ENCODE peak calls at places on chromosomes 13 and 19, in nine cellular contexts. K, Z, I, T, V, N, J, Y and D are unnamed samples.

GRCh38 chr13:41960700-41961697 is at the start of gene VWA8:
- DNase-seq in Z (peak), I (peak), J (peak), V (peak), N (peak), Y (peak), K (peak), T (peak), D (peak)

GRCh38 chr19:1038995-1039645 is 787 bp upstream of the ABCA7 start:
- DNase-seq in Y (no peak), N (no peak), K (no peak), J (no peak), T (no peak), I (no peak), Z (no peak), V (no peak), D (no peak)

GRCh38 chr13:77781804-77782203 is 84.3 kb downstream of the SLAIN1 start:
- DNase-seq in T (no peak), V (no peak), Z (no peak), K (no peak), I (no peak), N (no peak), Y (peak), J (no peak), D (no peak)

GRCh38 chr13:93818345-93818744 is 591.7 kb downstream of the GPC6 start:
- DNase-seq in Z (peak), Y (no peak), I (no peak), K (no peak), V (no peak), J (no peak), N (no peak), T (no peak), D (no peak)

GRCh38 chr13:20136781-20137703 is 23.8 kb downstream of the GJA3 start:
- DNase-seq in I (peak), N (peak), K (no peak), V (no peak), T (no peak), Y (no peak), Z (peak), J (no peak), D (peak)

GRCh38 chr13:78137404-78138142 is 218.9 kb upstream of the EDNRB start:
- DNase-seq in Y (no peak), V (no peak), T (peak), K (no peak), N (no peak), Z (peak), I (peak), J (peak), D (peak)

GRCh38 chr13:20461481-20461859 is 64.2 kb downstream of the CRYL1 start:
- DNase-seq in T (peak), Z (no peak), V (no peak), I (no peak), Y (no peak), N (no peak), K (no peak), J (peak), D (no peak)

GRCh38 chr19:4682417-4683200 is 12.5 kb upstream of the MYDGF start:
- DNase-seq in I (no peak), T (no peak), V (no peak), Y (no peak), K (no peak), Z (no peak), N (no peak), J (no peak), D (no peak)

GRCh38 chr19:47511681-47512080 is 3.2 kb downstream of the NAPA start:
- DNase-seq in Z (no peak), T (peak), N (no peak), V (no peak), K (no peak), I (no peak), J (no peak), Y (no peak), D (no peak)

GRCh38 chr13:46297338-46297737 is 85.6 kb downstream of the LRRC63 start:
- DNase-seq in N (no peak), Y (no peak), I (no peak), V (no peak), T (peak), Z (no peak), K (no peak), J (no peak), D (no peak)

GRCh38 chr19:55210120-55210493 is 806 bp upstream of the PTPRH start:
- DNase-seq in Y (no peak), N (no peak), K (no peak), I (no peak), T (peak), V (no peak), J (peak), Z (no peak), D (no peak)

GRCh38 chr19:5228932-5229777 is 111.5 kb downstream of the PTPRS start:
- DNase-seq in N (no peak), I (no peak), T (no peak), J (no peak), Z (no peak), K (no peak), Y (no peak), V (no peak), D (no peak)

GRCh38 chr19:12838182-12838890 is at the start of gene MAST1:
- DNase-seq in N (peak), K (no peak), Y (no peak), J (peak), V (no peak), I (peak), T (no peak), Z (peak), D (peak)

GRCh38 chr13:49371943-49372636 is 71.8 kb downstream of the CAB39L start:
- DNase-seq in T (peak), Z (no peak), K (no peak), I (no peak), V (no peak), Y (no peak), J (no peak), N (no peak), D (no peak)

GRCh38 chr19:7534531-7534980 is 961 bp upstream of the PNPLA6 start:
- DNase-seq in V (peak), N (no peak), J (peak), Y (peak), T (peak), Z (peak), I (peak), K (no peak), D (peak)

GRCh38 chr13:31090921-31091624 is 70.6 kb downstream of the HSPH1 start:
- DNase-seq in Z (no peak), V (no peak), K (no peak), I (no peak), J (no peak), Y (no peak), T (peak), N (peak), D (no peak)

GRCh38 chr13:71358218-71358617 is 508.8 kb downstream of the DACH1 start:
- DNase-seq in T (no peak), Y (no peak), V (no peak), N (no peak), I (no peak), K (no peak), Z (no peak), J (no peak), D (no peak)

GRCh38 chr19:53076984-53077383 is 26.2 kb downstream of the ZNF160 start:
- DNase-seq in N (peak), Y (peak), J (no peak), I (no peak), Z (peak), V (no peak), T (peak), K (no peak), D (no peak)

GRCh38 chr13:23739597-23739996 is 149.6 kb downstream of the MIPEP start:
- DNase-seq in I (no peak), N (no peak), V (no peak), K (no peak), J (no peak), Z (no peak), Y (no peak), T (no peak), D (no peak)

GRCh38 chr19:58509731-58510083 is 2.1 kb downstream of the SLC27A5 start:
- DNase-seq in K (no peak), I (no peak), T (no peak), Y (no peak), J (no peak), V (no peak), N (no peak), Z (no peak), D (no peak)

GRCh38 chr13:112690242-112690943 is 555 bp downstream of the ATP11A start:
- DNase-seq in K (no peak), N (peak), I (peak), V (peak), Z (peak), J (peak), T (peak), Y (peak), D (peak)

GRCh38 chr13:79382545-79383275 is 23.3 kb downstream of the RBM26 start:
- DNase-seq in V (no peak), T (no peak), I (peak), J (no peak), Z (no peak), Y (no peak), K (no peak), N (no peak), D (no peak)

GRCh38 chr19:3515891-3516422 is 9.8 kb downstream of the FZR1 start:
- DNase-seq in K (no peak), I (no peak), Y (no peak), Z (no peak), T (peak), J (no peak), V (no peak), N (no peak), D (no peak)

GRCh38 chr13:78147905-78148304 is 229.3 kb upstream of the EDNRB start:
- DNase-seq in Z (no peak), N (no peak), K (no peak), T (peak), J (peak), I (no peak), Y (no peak), V (no peak), D (no peak)

GRCh38 chr13:21075303-21076264 is 14.2 kb upstream of the LATS2 start:
- DNase-seq in T (peak), I (peak), Y (peak), V (peak), N (peak), Z (peak), K (no peak), J (no peak), D (peak)

GRCh38 chr19:12034196-12034595 is 1.3 kb downstream of the ZNF433 start:
- DNase-seq in Y (no peak), Z (no peak), T (no peak), N (no peak), J (no peak), K (no peak), V (no peak), I (no peak), D (no peak)

GRCh38 chr13:97018029-97018819 is 23.9 kb upstream of the OXGR1 start:
- DNase-seq in Y (no peak), T (peak), J (peak), Z (peak), N (peak), I (peak), K (no peak), V (no peak), D (peak)

GRCh38 chr19:33374406-33374703 is 846 bp downstream of the CEBPG start:
- DNase-seq in I (no peak), J (peak), K (no peak), T (peak), Y (no peak), Z (peak), V (no peak), N (no peak), D (peak)

GRCh38 chr19:13866463-13867046 is 10.4 kb upstream of the NANOS3 start:
- DNase-seq in V (no peak), N (no peak), J (no peak), K (no peak), T (no peak), I (no peak), Y (no peak), Z (no peak), D (no peak)

GRCh38 chr19:4829001-4829712 is 2.4 kb downstream of the TICAM1 start:
- DNase-seq in T (no peak), Z (no peak), V (no peak), K (no peak), I (peak), Y (no peak), J (no peak), N (no peak), D (peak)

GRCh38 chr19:35154535-35155406 is at the start of gene FXYD5:
- DNase-seq in V (peak), T (peak), J (peak), N (no peak), I (peak), Z (peak), Y (peak), K (peak), D (peak)
- TF ChIP-seq CTCF in V (no peak), T (no peak), J (no peak), N (no peak), I (no peak), Z (no peak), Y (peak), K (no peak), D (no peak)

DNA sequence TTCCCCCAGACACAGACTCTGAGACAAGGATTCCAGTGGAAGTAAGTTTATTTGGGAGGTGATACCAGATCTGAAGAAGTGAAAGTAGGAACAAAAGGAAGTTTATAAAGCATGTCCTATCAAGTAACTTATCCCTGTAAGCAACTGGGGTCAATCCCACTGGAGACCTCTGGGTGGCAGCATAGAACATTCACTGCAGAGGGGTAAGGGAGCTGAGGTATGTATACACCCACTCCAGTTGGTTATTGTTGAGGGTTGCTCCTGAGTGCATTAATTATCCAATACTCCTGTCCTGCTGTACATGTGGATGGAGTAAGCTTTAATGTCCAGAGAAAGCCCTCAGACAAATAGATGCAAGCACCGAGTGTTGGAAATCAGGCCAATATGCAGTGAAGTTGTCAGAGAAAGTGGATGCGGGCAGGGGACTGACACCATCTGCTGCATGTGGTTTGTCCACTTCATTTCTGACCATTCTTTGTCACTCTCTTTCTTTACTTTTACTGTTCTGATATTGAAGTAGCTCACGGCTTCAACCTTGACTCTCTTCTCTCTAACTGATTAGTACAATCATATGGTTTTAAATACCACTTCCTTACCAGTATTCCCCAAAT is 46.7 kb downstream of the NOTCH3 start:
- DNase-seq in K (no peak), J (peak), V (peak), Z (peak), Y (no peak), N (no peak), T (peak), I (no peak), D (no peak)
- TF ChIP-seq CTCF in K (peak), J (peak), V (peak), Z (peak), Y (peak), N (peak), T (peak), I (peak), D (peak)

DNA sequence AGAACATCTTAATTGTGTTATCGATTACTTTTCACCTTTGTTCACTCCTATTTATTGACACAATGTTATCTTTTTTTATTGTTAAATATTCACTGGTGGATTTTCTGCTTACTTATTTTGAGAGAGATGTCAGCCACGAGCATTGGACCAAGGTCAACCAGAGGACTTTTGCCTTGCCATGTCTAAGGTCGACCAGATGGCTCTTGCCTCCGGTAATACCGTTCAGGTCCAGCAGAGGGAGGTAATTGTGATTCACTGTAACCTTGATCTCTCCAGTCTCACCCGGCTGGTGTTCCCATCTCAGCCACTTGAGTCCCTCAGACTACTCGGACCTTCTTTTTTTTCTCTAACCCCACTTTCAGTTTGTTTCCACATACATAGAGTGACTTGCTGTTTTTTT is 1438.1 kb downstream of the UQCRFS1 start:
- DNase-seq in I (no peak), Z (no peak), V (no peak), Y (no peak), J (no peak), K (no peak), N (no peak), T (no peak), D (no peak)
- TF ChIP-seq CTCF in I (no peak), Z (peak), V (no peak), Y (peak), J (peak), K (no peak), N (no peak), T (peak), D (peak)

GRCh38 chr19:40270362-40271089 is 14.6 kb downstream of the AKT2 start:
- DNase-seq in J (no peak), T (no peak), V (no peak), Y (no peak), I (no peak), Z (peak), N (no peak), K (no peak), D (no peak)
- TF ChIP-seq CTCF in J (no peak), T (no peak), V (no peak), Y (peak), I (no peak), Z (peak), N (no peak), K (no peak), D (no peak)

GRCh38 chr19:44677019-44677809 is 5.9 kb downstream of the CEACAM19 start:
- DNase-seq in Z (peak), I (no peak), T (peak), V (no peak), Y (no peak), N (no peak), J (peak), K (no peak), D (no peak)
- TF ChIP-seq CTCF in Z (no peak), I (no peak), T (no peak), V (no peak), Y (no peak), N (no peak), J (no peak), K (no peak), D (no peak)

DNA sequence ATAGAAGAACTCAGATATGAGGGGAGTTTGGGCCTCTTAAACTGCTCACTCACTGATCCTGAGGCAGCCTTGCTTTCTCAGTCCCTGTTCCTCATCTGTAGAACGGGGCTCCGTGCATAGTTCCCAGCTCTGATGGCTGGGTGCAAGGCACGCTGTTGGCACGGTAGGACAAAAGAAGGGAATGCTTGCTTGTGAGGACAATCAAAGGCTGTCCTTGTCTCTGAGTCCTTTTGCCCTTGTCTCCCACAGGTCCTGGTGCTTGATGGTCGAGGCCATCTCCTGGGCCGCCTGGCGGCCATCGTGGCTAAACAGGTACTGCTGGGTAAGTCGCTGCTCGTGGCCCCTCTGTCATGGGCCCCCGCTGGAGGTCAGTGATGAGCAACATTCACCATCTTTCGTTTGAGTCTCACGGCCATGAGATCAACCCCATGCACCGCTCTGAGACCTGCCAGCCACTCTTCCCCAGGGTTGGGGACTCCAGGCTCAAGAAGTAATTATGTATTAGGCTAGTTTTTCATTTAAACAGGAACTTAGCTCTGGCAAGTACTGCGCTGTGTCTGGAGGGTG is 2.3 kb downstream of the RPL13A start:
- DNase-seq in J (no peak), K (no peak), N (no peak), T (no peak), I (no peak), Z (peak), Y (no peak), V (no peak), D (no peak)
- TF ChIP-seq CTCF in J (no peak), K (peak), N (no peak), T (no peak), I (peak), Z (no peak), Y (no peak), V (no peak), D (peak)

GRCh38 chr19:19732579-19733501 is at the start of gene ZNF14:
- DNase-seq in K (peak), J (peak), T (peak), V (peak), I (peak), Z (peak), Y (peak), N (peak), D (peak)
- TF ChIP-seq CTCF in K (no peak), J (no peak), T (peak), V (no peak), I (no peak), Z (peak), Y (peak), N (peak), D (peak)

DNA sequence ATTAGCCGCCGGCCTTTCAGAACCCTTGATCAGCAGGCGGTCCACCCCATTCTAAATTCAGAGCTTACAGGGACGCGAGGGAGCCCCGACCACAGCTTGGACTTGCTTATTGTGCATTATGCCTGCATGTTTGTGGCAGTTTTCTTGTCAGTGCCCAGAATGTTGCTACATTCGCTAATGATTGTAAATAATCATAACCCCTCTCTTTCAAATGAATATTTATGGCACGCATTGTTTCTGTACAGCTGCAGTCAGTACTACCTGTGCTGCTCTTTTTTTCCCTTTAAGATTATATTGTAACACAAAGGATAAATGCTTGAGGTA is 321 bp upstream of the VPS36 start:
- DNase-seq in I (no peak), V (no peak), N (no peak), Z (no peak), J (no peak), Y (no peak), K (no peak), T (no peak), D (no peak)
- TF ChIP-seq CTCF in I (no peak), V (no peak), N (no peak), Z (no peak), J (no peak), Y (no peak), K (peak), T (no peak), D (no peak)

GRCh38 chr13:110352735-110353134 is 45.7 kb downstream of the COL4A2 start:
- DNase-seq in J (no peak), I (no peak), K (no peak), N (no peak), T (no peak), Z (no peak), V (peak), Y (no peak), D (no peak)
- TF ChIP-seq CTCF in J (peak), I (peak), K (no peak), N (peak), T (peak), Z (peak), V (peak), Y (no peak), D (peak)